ENCODE peak calls at places on chromosome 22, in four cellular contexts. Z, H, B and I are unnamed samples.

GRCh38 chr22:43098356-43098755 is 9.2 kb upstream of the TTLL1 start:
- DNase-seq in Z (no peak), B (no peak), H (no peak), I (no peak)

GRCh38 chr22:30424471-30425326 is 869 bp upstream of the MTFP1 start:
- DNase-seq in Z (no peak), B (no peak), H (no peak), I (no peak)

GRCh38 chr22:46815896-46816721 is 53.7 kb downstream of the TBC1D22A start:
- DNase-seq in Z (no peak), H (peak), B (peak), I (peak)

GRCh38 chr22:20114506-20115475 is 1.1 kb upstream of the RANBP1 start:
- DNase-seq in B (no peak), H (no peak), Z (no peak), I (no peak)

GRCh38 chr22:47204002-47204979 is 441.8 kb downstream of the TBC1D22A start:
- DNase-seq in Z (no peak), H (no peak), B (no peak), I (no peak)

GRCh38 chr22:45460288-45461109 is 42.2 kb upstream of the FBLN1 start:
- DNase-seq in H (peak), B (no peak), Z (peak), I (no peak)

GRCh38 chr22:27218521-27218920 is 561.1 kb downstream of the MIAT start:
- DNase-seq in B (no peak), H (no peak), Z (no peak), I (no peak)

GRCh38 chr22:19799322-19800190 is 39.0 kb downstream of the TBX1 start:
- DNase-seq in B (peak), H (peak), Z (no peak), I (peak)

GRCh38 chr22:45262931-45263789 is 21.6 kb upstream of the UPK3A start:
- DNase-seq in B (no peak), Z (no peak), H (peak), I (peak)

GRCh38 chr22:21624120-21624879 is 5.5 kb downstream of the YDJC start:
- DNase-seq in H (no peak), B (no peak), Z (no peak), I (peak)

GRCh38 chr22:28728002-28728401 is 13.6 kb downstream of the CHEK2 start:
- DNase-seq in Z (no peak), B (no peak), H (no peak), I (no peak)

GRCh38 chr22:21985214-21985613 is 2.6 kb upstream of the TOP3B start:
- DNase-seq in H (no peak), Z (no peak), B (no peak), I (no peak)

GRCh38 chr22:40218152-40218551 is 40.4 kb downstream of the TNRC6B start:
- DNase-seq in H (no peak), Z (no peak), B (no peak), I (no peak)